ENCODE peak calls at places on chromosomes 12 and 14, in seven cellular contexts. Y is transverse colon, R is cardiac muscle cell, V is body of pancreas, A is fibroblast of the aortic adventitia, G is fibroblast of mammary gland, H is HL-60. W is an unnamed sample.

GRCh38 chr12:115210533-115211252 is 526.7 kb upstream of the TBX3 start:
- DNase-seq in Y (no peak), R (no peak), V (no peak), A (no peak), G (no peak), H (no peak), W (no peak)

GRCh38 chr14:75150150-75150549 is 23.3 kb upstream of the NEK9 start:
- DNase-seq in Y (no peak), R (peak), V (no peak), A (no peak), G (peak), H (no peak), W (peak)

GRCh38 chr12:129844662-129845061 is 59.2 kb downstream of the TMEM132D start:
- DNase-seq in Y (no peak), R (no peak), V (no peak), A (no peak), G (no peak), H (no peak), W (no peak)

GRCh38 chr14:80206351-80206750 is 5.0 kb downstream of the DIO2 start:
- DNase-seq in Y (no peak), R (no peak), V (no peak), A (no peak), G (no peak), H (no peak), W (no peak)

GRCh38 chr12:125983094-125983783 is 918.0 kb downstream of the AACS start:
- DNase-seq in Y (peak), R (no peak), V (peak), A (peak), G (no peak), H (no peak), W (peak)

GRCh38 chr14:81341405-81342180 is 58.5 kb downstream of the STON2 start:
- DNase-seq in Y (no peak), R (no peak), V (no peak), A (no peak), G (peak), H (no peak), W (no peak)

GRCh38 chr12:28759334-28759733 is 389.7 kb upstream of the FAR2 start:
- DNase-seq in Y (no peak), R (peak), V (no peak), A (peak), G (peak), H (no peak), W (peak)

GRCh38 chr12:48795550-48796455 is 6.9 kb upstream of the ADCY6 start:
- DNase-seq in Y (peak), R (peak), V (peak), A (peak), G (peak), H (peak), W (peak)

GRCh38 chr14:28243600-28243999 is 523.0 kb upstream of the FOXG1 start:
- DNase-seq in Y (no peak), R (peak), V (no peak), A (peak), G (peak), H (no peak), W (peak)

GRCh38 chr14:28673056-28673455 is 93.5 kb upstream of the FOXG1 start:
- DNase-seq in Y (no peak), R (no peak), V (no peak), A (no peak), G (peak), H (no peak), W (peak)

GRCh38 chr14:31419179-31420012 is 954 bp downstream of the HEATR5A start:
- DNase-seq in Y (no peak), R (peak), V (no peak), A (peak), G (peak), H (no peak), W (peak)

GRCh38 chr12:127146991-127147718 is 1119.8 kb upstream of the TMEM132C start:
- DNase-seq in Y (no peak), R (no peak), V (no peak), A (no peak), G (no peak), H (no peak), W (no peak)

GRCh38 chr14:24098927-24099813 is 5.1 kb downstream of the PCK2 start:
- DNase-seq in Y (no peak), R (no peak), V (peak), A (no peak), G (no peak), H (no peak), W (no peak)

GRCh38 chr14:68312884-68313725 is 479.8 kb downstream of the ZFP36L1 start:
- DNase-seq in Y (no peak), R (no peak), V (no peak), A (no peak), G (no peak), H (no peak), W (no peak)

GRCh38 chr14:103998027-103998426 is 55.7 kb upstream of the RD3L start:
- DNase-seq in Y (no peak), R (no peak), V (no peak), A (no peak), G (no peak), H (no peak), W (no peak)

GRCh38 chr14:84468153-84468552 is 1061.8 kb upstream of the FLRT2 start:
- DNase-seq in Y (no peak), R (no peak), V (no peak), A (no peak), G (no peak), H (no peak), W (no peak)

GRCh38 chr14:93009471-93010117 is 86.6 kb downstream of the CHGA start:
- DNase-seq in Y (no peak), R (no peak), V (no peak), A (no peak), G (peak), H (no peak), W (no peak)

GRCh38 chr12:6769003-6769389 is 2.8 kb downstream of the PTMS start:
- DNase-seq in Y (peak), R (peak), V (peak), A (no peak), G (no peak), H (no peak), W (peak)

GRCh38 chr12:50110127-50110761 is 1.8 kb upstream of the COX14 start:
- DNase-seq in Y (peak), R (no peak), V (peak), A (no peak), G (no peak), H (peak), W (no peak)

GRCh38 chr14:21356511-21356910 is 27.3 kb downstream of the SUPT16H start:
- DNase-seq in Y (no peak), R (no peak), V (no peak), A (no peak), G (no peak), H (no peak), W (no peak)

GRCh38 chr14:99899578-99900178 is 106.5 kb downstream of the EML1 start:
- DNase-seq in Y (no peak), R (peak), V (no peak), A (peak), G (peak), H (no peak), W (peak)

GRCh38 chr12:12357697-12358476 is 1.0 kb downstream of the BORCS5 start:
- DNase-seq in Y (no peak), R (peak), V (no peak), A (peak), G (peak), H (peak), W (no peak)

GRCh38 chr14:98947911-98948595 is 323.9 kb downstream of the BCL11B start:
- DNase-seq in Y (no peak), R (no peak), V (no peak), A (no peak), G (no peak), H (no peak), W (no peak)

GRCh38 chr14:76929927-76930326 is 98.6 kb downstream of the IRF2BPL start:
- DNase-seq in Y (peak), R (no peak), V (no peak), A (no peak), G (no peak), H (peak), W (no peak)

GRCh38 chr14:95496690-95497241 is 19.7 kb downstream of the SYNE3 start:
- DNase-seq in Y (no peak), R (peak), V (no peak), A (peak), G (peak), H (no peak), W (peak)

GRCh38 chr12:916712-917445 is 32.6 kb downstream of the RAD52 start:
- DNase-seq in Y (no peak), R (no peak), V (no peak), A (no peak), G (peak), H (no peak), W (no peak)

GRCh38 chr14:83559721-83560120 is 1970.2 kb upstream of the FLRT2 start:
- DNase-seq in Y (no peak), R (no peak), V (no peak), A (no peak), G (peak), H (no peak), W (peak)

GRCh38 chr14:64296561-64296960 is 2.4 kb upstream of the ESR2 start:
- DNase-seq in Y (no peak), R (peak), V (no peak), A (peak), G (peak), H (no peak), W (peak)

GRCh38 chr14:64293976-64294671 is at the start of gene ESR2:
- DNase-seq in Y (peak), R (peak), V (peak), A (peak), G (peak), H (no peak), W (peak)

GRCh38 chr14:64294672-64295413 is 672 bp upstream of the ESR2 start:
- DNase-seq in Y (peak), R (peak), V (peak), A (peak), G (peak), H (peak), W (peak)

GRCh38 chr14:64303471-64303917 is 9.3 kb upstream of the ESR2 start:
- DNase-seq in Y (no peak), R (peak), V (no peak), A (peak), G (peak), H (no peak), W (peak)

GRCh38 chr14:64298773-64299172 is 4.6 kb upstream of the ESR2 start:
- DNase-seq in Y (no peak), R (no peak), V (no peak), A (no peak), G (peak), H (no peak), W (peak)
- TF ChIP-seq CTCF in Y (no peak), R (peak), V (no peak), A (peak), G (no peak), H (no peak), W (peak)

DNA sequence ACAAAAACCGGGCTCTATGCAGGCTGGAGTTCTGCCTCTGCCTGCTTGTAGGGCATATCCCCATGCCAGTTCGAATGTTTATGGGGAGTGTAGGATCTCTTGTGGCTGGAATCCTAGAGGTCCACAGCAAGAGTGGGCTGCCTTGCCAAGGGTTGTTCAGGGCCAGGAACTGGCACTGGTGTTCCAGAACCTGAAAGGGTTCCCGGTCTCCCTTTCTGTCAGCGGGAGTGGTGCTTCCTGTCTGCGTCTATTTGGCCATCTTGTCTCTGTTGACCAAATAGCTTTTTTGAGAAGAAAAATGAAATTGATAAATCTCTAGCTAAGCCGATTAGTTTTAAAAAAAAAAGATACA is 17.8 kb downstream of the OLR1 start:
- DNase-seq in Y (no peak), R (no peak), V (no peak), A (no peak), G (no peak), H (no peak), W (no peak)
- H3K4me3 ChIP-seq in Y (peak), R (no peak), V (no peak), A (no peak), G (peak), H (no peak), W (peak)

GRCh38 chr12:2796187-2796663 is 1.5 kb downstream of the FKBP4 start:
- DNase-seq in Y (no peak), R (no peak), V (no peak), A (no peak), G (no peak), H (no peak), W (no peak)
- TF ChIP-seq CTCF in Y (no peak), R (no peak), V (no peak), A (no peak), G (no peak), H (no peak), W (no peak)

GRCh38 chr12:26227376-26227775 is 32.0 kb downstream of the SSPN start:
- DNase-seq in Y (no peak), R (no peak), V (no peak), A (no peak), G (no peak), H (no peak), W (no peak)

GRCh38 chr12:26226119-26226518 is 30.7 kb downstream of the SSPN start:
- DNase-seq in Y (no peak), R (no peak), V (no peak), A (no peak), G (no peak), H (no peak), W (no peak)

GRCh38 chr12:26229910-26230309 is 34.5 kb downstream of the SSPN start:
- DNase-seq in Y (no peak), R (no peak), V (no peak), A (no peak), G (peak), H (no peak), W (no peak)

GRCh38 chr12:26224657-26225056 is 29.3 kb downstream of the SSPN start:
- DNase-seq in Y (no peak), R (no peak), V (no peak), A (no peak), G (no peak), H (no peak), W (no peak)

DNA sequence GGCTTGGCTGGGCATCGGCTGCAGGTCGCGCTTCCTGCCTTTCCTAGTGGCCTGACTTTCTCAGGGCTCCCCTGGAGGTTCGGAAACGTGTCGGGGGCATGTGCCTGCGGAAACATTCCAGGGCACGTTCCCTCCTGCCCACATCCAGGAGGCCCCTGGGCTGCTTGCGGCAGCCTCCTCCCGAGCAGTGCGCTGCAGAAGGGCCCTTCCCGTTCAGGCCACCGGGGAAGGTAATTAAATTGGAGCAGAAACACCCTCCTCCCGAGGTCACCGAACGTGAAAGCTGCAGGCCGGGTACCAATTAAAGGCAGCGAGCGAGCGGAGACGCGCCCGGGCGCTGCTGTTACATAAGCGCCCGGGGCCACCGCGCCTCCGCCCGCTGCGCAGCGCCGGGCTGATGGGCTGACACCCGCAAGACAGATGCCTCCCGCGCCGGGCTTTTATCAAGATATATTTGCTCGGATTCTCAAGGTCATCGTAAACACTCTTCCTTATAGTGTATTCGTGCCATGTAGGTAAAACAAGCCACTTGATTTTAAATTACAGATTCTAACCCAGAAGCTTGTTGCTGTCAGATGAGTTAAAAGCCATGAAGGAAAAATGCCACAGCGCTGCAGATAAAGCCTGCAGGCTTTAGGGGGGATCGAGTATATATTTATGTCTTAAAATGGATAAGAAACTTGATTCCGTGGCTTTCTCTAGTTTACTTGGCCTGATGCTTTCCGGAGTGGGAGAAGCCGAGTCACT is 31.4 kb downstream of the SSPN start:
- DNase-seq in Y (peak), R (peak), V (peak), A (no peak), G (no peak), H (peak), W (no peak)
- H3K4me3 ChIP-seq in Y (peak), R (peak), V (no peak), A (peak), G (peak), H (peak), W (peak)

GRCh38 chr12:57993030-57993429 is 51.7 kb downstream of the ATP23 start:
- DNase-seq in Y (no peak), R (no peak), V (no peak), A (peak), G (peak), H (no peak), W (no peak)
- TF ChIP-seq CTCF in Y (no peak), R (peak), V (no peak), A (no peak), G (peak), H (no peak), W (no peak)

GRCh38 chr12:47777151-47777550 is 4.1 kb downstream of the SLC48A1 start:
- DNase-seq in Y (no peak), R (no peak), V (no peak), A (no peak), G (no peak), H (no peak), W (no peak)

GRCh38 chr12:47774664-47775063 is 1.6 kb downstream of the SLC48A1 start:
- DNase-seq in Y (no peak), R (no peak), V (no peak), A (no peak), G (no peak), H (no peak), W (no peak)

GRCh38 chr12:47773858-47774580 is 981 bp downstream of the SLC48A1 start:
- DNase-seq in Y (no peak), R (no peak), V (no peak), A (no peak), G (no peak), H (peak), W (no peak)

GRCh38 chr12:47776471-47777143 is 3.6 kb downstream of the SLC48A1 start:
- DNase-seq in Y (no peak), R (peak), V (no peak), A (peak), G (peak), H (peak), W (peak)

DNA sequence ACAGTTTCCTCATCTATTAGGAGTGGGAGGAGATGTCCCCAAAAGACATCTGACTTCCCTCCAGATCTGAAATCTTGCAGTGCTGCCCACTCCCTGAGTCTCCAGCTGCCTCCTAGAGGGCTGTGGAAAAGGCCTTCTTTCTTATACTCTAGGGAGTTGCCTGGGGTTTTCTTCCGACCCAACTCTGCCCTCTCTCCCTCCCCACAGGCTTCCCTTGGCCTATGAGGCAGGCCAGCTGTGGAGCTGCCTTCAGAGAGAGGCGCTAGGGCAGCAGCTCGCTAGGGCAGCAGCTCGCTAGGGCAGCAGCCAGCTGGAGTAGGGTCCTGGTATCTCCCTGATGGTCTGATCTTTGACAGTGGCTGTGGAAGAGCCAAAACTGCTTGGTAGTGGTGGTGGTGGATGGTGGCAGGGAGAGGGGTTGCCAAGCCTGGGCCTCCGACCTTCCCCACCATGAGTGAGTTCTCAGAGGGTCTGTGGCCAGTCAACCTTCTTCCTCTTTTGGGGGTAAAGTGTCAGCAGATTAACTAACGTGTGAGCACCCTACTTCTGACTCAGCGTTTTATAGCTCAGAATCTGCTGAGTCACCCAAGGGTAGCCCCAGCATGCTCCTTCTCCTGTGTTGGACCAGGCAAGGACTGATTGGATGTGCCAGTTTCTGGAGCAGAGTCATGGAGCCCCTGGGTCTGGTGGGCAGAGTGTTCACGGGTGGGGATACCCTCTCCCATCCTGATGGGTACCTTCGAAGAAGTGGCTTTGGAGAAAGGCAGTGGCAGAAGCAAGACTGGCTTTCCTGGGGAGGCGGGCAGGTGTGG is 2.3 kb downstream of the SLC48A1 start:
- DNase-seq in Y (no peak), R (peak), V (no peak), A (peak), G (peak), H (peak), W (peak)
- H3K4me3 ChIP-seq in Y (no peak), R (no peak), V (no peak), A (no peak), G (no peak), H (no peak), W (no peak)

GRCh38 chr12:65643171-65643570 is 181.1 kb upstream of the HMGA2 start:
- DNase-seq in Y (no peak), R (no peak), V (no peak), A (no peak), G (peak), H (no peak), W (no peak)
- TF ChIP-seq CTCF in Y (no peak), R (no peak), V (no peak), A (no peak), G (no peak), H (no peak), W (no peak)

GRCh38 chr12:105382771-105383632 is 52.5 kb downstream of the C12orf75 start:
- DNase-seq in Y (no peak), R (peak), V (peak), A (peak), G (peak), H (peak), W (peak)
- H3K4me3 ChIP-seq in Y (no peak), R (no peak), V (no peak), A (peak), G (peak), H (no peak), W (peak)

DNA sequence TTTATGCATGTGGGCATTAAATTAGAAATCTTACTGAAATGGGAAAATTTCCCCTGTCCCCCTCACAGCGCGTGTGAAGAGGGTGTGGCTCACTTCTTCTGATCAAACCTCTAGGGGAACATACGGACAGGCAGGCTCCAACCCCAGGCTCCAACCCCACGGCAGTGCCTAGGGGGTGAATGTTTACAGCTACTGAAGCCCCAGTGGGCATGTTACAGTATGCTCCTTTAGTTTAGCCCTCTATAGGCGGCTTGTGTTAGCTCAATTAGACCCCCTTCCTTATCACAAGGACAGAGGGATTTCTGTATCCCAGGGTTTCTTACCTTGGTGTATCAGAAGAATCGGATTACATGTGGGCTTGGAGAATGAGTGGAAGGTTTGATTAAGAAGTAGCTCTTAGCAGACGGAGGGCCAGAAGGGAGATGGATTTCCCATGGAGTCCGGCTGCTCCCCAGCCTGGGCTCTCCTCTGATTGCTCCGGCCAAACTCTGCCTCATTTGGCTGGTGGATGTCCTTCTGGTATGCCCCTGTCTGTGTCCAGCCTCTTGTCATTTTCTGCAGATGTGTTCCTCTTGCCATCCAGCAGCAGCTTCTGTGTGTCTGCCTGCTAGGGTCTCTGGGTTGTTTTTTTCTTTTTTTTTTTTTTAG is 223.7 kb downstream of the TMTC2 start:
- DNase-seq in Y (no peak), R (no peak), V (no peak), A (no peak), G (no peak), H (no peak), W (no peak)
- TF ChIP-seq CTCF in Y (no peak), R (no peak), V (no peak), A (no peak), G (no peak), H (no peak), W (no peak)

W was measured in fibroblast of pulmonary artery.